ENCODE peak calls at places on chromosomes 2 and 18, in six cellular contexts. One of them, this sample, is unnamed.

GRCh38 chr2:10124538-10125045 is 2.1 kb downstream of the RRM2 start:
- DNase-seq in neuronal stem cell: peak
- DNase-seq in H9: no peak
- DNase-seq in mesenchymal stem cell: peak
- DNase-seq in IMR-90: peak
- DNase-seq in trophoblast cell: peak
- DNase-seq in this sample: peak

GRCh38 chr18:53745228-53745967 is 479.1 kb downstream of the MBD2 start:
- DNase-seq in trophoblast cell: no peak
- DNase-seq in mesenchymal stem cell: no peak
- DNase-seq in neuronal stem cell: no peak
- DNase-seq in IMR-90: no peak
- DNase-seq in H9: no peak
- DNase-seq in this sample: no peak

GRCh38 chr2:207801259-207801658 is 31.6 kb upstream of the FZD5 start:
- DNase-seq in neuronal stem cell: no peak
- DNase-seq in trophoblast cell: peak
- DNase-seq in IMR-90: no peak
- DNase-seq in H9: no peak
- DNase-seq in mesenchymal stem cell: no peak
- DNase-seq in this sample: peak

GRCh38 chr2:233491326-233491725 is 75.3 kb downstream of the USP40 start:
- DNase-seq in IMR-90: no peak
- DNase-seq in mesenchymal stem cell: no peak
- DNase-seq in H9: no peak
- DNase-seq in trophoblast cell: no peak
- DNase-seq in neuronal stem cell: no peak
- DNase-seq in this sample: no peak

GRCh38 chr2:123154195-123154594 is 870.9 kb upstream of the CNTNAP5 start:
- DNase-seq in IMR-90: no peak
- DNase-seq in neuronal stem cell: no peak
- DNase-seq in trophoblast cell: no peak
- DNase-seq in H9: no peak
- DNase-seq in mesenchymal stem cell: no peak
- DNase-seq in this sample: no peak

GRCh38 chr2:234629596-234629995 is 132.7 kb upstream of the ARL4C start:
- DNase-seq in neuronal stem cell: no peak
- DNase-seq in trophoblast cell: no peak
- DNase-seq in IMR-90: peak
- DNase-seq in mesenchymal stem cell: peak
- DNase-seq in H9: no peak
- DNase-seq in this sample: no peak

GRCh38 chr18:79575891-79576685 is 103.5 kb upstream of the CTDP1 start:
- DNase-seq in IMR-90: peak
- DNase-seq in mesenchymal stem cell: no peak
- DNase-seq in trophoblast cell: no peak
- DNase-seq in neuronal stem cell: no peak
- DNase-seq in H9: peak
- DNase-seq in this sample: no peak

GRCh38 chr2:30766666-30767065 is 40.6 kb downstream of the CAPN13 start:
- DNase-seq in IMR-90: no peak
- DNase-seq in neuronal stem cell: no peak
- DNase-seq in mesenchymal stem cell: no peak
- DNase-seq in trophoblast cell: no peak
- DNase-seq in H9: no peak
- DNase-seq in this sample: no peak

GRCh38 chr2:183269956-183270355 is 145.7 kb downstream of the NUP35 start:
- DNase-seq in H9: no peak
- DNase-seq in trophoblast cell: no peak
- DNase-seq in neuronal stem cell: no peak
- DNase-seq in mesenchymal stem cell: no peak
- DNase-seq in IMR-90: no peak
- DNase-seq in this sample: no peak

GRCh38 chr18:13434854-13435253 is 216.3 kb downstream of the LDLRAD4 start:
- DNase-seq in IMR-90: no peak
- DNase-seq in neuronal stem cell: no peak
- DNase-seq in trophoblast cell: no peak
- DNase-seq in mesenchymal stem cell: no peak
- DNase-seq in H9: no peak
- DNase-seq in this sample: no peak

GRCh38 chr2:179560257-179560735 is 295.7 kb upstream of the SESTD1 start:
- DNase-seq in trophoblast cell: no peak
- DNase-seq in neuronal stem cell: no peak
- DNase-seq in IMR-90: no peak
- DNase-seq in H9: no peak
- DNase-seq in mesenchymal stem cell: no peak
- DNase-seq in this sample: no peak

GRCh38 chr18:51037230-51037629 is 7.2 kb downstream of the SMAD4 start:
- DNase-seq in IMR-90: no peak
- DNase-seq in H9: no peak
- DNase-seq in mesenchymal stem cell: no peak
- DNase-seq in trophoblast cell: no peak
- DNase-seq in neuronal stem cell: no peak
- DNase-seq in this sample: no peak

GRCh38 chr18:8707946-8708345 is 2.6 kb downstream of the MTCL1 start:
- DNase-seq in trophoblast cell: peak
- DNase-seq in mesenchymal stem cell: no peak
- DNase-seq in H9: no peak
- DNase-seq in IMR-90: peak
- DNase-seq in neuronal stem cell: no peak
- DNase-seq in this sample: peak
- H3K9ac ChIP-seq in trophoblast cell: no peak
- H3K9ac ChIP-seq in mesenchymal stem cell: peak
- H3K9ac ChIP-seq in H9: peak
- H3K9ac ChIP-seq in IMR-90: no peak
- H3K9ac ChIP-seq in neuronal stem cell: no peak
- H3K9ac ChIP-seq in this sample: peak

GRCh38 chr2:68772109-68772508 is 37.5 kb downstream of the ARHGAP25 start:
- DNase-seq in mesenchymal stem cell: no peak
- DNase-seq in IMR-90: no peak
- DNase-seq in neuronal stem cell: no peak
- DNase-seq in H9: no peak
- DNase-seq in trophoblast cell: no peak
- DNase-seq in this sample: no peak
- H4K8ac ChIP-seq in mesenchymal stem cell: no peak
- H4K8ac ChIP-seq in IMR-90: no peak
- H4K8ac ChIP-seq in neuronal stem cell: no peak
- H4K8ac ChIP-seq in H9: no peak
- H4K8ac ChIP-seq in trophoblast cell: no peak
- H4K8ac ChIP-seq in this sample: no peak

DNA sequence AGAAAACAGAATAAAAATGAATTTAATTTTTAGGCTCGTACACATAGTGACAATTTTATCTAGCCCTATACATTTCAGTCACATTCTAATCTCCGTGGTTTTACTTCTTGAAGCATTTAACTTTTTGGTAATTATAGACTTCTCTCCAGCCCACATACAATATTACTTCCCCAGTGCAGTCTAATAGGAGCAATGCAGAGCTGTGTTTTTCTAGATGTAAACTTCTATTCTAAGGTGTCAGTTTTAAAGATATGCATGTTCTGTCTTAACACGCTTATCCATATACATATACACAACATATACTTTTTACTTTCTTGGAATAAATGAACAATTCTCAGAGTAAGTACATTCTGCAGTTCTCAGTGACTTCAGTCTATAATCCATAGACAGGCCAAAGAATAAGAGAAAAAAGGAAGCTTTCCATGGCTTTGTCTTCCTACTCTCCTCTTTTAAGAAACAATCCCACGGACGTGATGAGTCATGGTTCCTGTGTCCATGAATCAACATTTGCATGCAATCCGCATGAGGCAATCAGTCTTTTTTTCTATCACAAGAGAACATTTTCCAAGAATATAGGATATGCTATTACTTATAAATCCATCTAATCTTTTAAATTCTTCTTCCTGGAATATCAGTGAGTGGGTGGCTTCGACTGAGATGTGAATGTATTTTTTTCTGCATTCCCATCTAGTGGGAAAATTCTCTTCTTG is 42.8 kb downstream of the CCDC102B start:
- DNase-seq in H9: no peak
- DNase-seq in IMR-90: peak
- DNase-seq in trophoblast cell: peak
- DNase-seq in mesenchymal stem cell: peak
- DNase-seq in neuronal stem cell: peak
- DNase-seq in this sample: peak
- H3K9ac ChIP-seq in H9: no peak
- H3K9ac ChIP-seq in IMR-90: no peak
- H3K9ac ChIP-seq in trophoblast cell: no peak
- H3K9ac ChIP-seq in mesenchymal stem cell: peak
- H3K9ac ChIP-seq in neuronal stem cell: no peak
- H3K9ac ChIP-seq in this sample: no peak

GRCh38 chr18:74291771-74292540 is at the start of gene CYB5A:
- DNase-seq in H9: peak
- DNase-seq in mesenchymal stem cell: peak
- DNase-seq in trophoblast cell: peak
- DNase-seq in neuronal stem cell: peak
- DNase-seq in IMR-90: peak
- DNase-seq in this sample: peak
- H4K8ac ChIP-seq in H9: no peak
- H4K8ac ChIP-seq in mesenchymal stem cell: peak
- H4K8ac ChIP-seq in trophoblast cell: peak
- H4K8ac ChIP-seq in neuronal stem cell: no peak
- H4K8ac ChIP-seq in IMR-90: peak
- H4K8ac ChIP-seq in this sample: peak

DNA sequence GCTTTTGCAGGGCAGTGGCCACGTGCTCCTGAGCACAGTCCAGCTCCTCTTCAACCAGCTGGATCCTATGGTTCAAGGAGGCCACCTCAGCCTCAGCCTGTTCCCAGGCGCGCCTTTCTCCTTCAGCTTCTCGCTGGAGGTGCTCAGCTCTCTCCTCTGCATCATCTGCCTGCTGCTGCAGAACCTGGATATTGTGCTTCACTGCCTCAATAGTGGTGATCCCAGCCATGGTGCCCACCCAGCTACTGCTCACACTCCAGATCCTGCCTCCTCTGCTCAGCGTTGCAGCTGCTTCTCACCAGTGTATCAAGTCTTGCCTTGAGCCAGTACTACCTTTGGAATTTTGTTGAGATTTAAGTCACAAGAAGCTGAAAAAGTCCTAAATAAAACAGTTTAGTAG is 67.9 kb downstream of the ASXL2 start:
- DNase-seq in neuronal stem cell: no peak
- DNase-seq in mesenchymal stem cell: no peak
- DNase-seq in trophoblast cell: no peak
- DNase-seq in H9: no peak
- DNase-seq in IMR-90: no peak
- DNase-seq in this sample: no peak
- H3K9ac ChIP-seq in neuronal stem cell: no peak
- H3K9ac ChIP-seq in mesenchymal stem cell: no peak
- H3K9ac ChIP-seq in trophoblast cell: no peak
- H3K9ac ChIP-seq in H9: no peak
- H3K9ac ChIP-seq in IMR-90: no peak
- H3K9ac ChIP-seq in this sample: no peak

GRCh38 chr18:26843760-26844159 is 21.7 kb downstream of the AQP4 start:
- DNase-seq in H9: no peak
- DNase-seq in mesenchymal stem cell: no peak
- DNase-seq in neuronal stem cell: no peak
- DNase-seq in IMR-90: no peak
- DNase-seq in trophoblast cell: no peak
- DNase-seq in this sample: no peak
- H4K8ac ChIP-seq in H9: no peak
- H4K8ac ChIP-seq in mesenchymal stem cell: no peak
- H4K8ac ChIP-seq in neuronal stem cell: no peak
- H4K8ac ChIP-seq in IMR-90: no peak
- H4K8ac ChIP-seq in trophoblast cell: no peak
- H4K8ac ChIP-seq in this sample: no peak

GRCh38 chr2:27251786-27252185 is 11.1 kb downstream of the SLC30A3 start:
- DNase-seq in mesenchymal stem cell: no peak
- DNase-seq in neuronal stem cell: no peak
- DNase-seq in trophoblast cell: no peak
- DNase-seq in IMR-90: no peak
- DNase-seq in H9: no peak
- DNase-seq in this sample: no peak

GRCh38 chr2:27247893-27248292 is 15.0 kb downstream of the SLC30A3 start:
- DNase-seq in mesenchymal stem cell: no peak
- DNase-seq in H9: no peak
- DNase-seq in neuronal stem cell: no peak
- DNase-seq in trophoblast cell: no peak
- DNase-seq in IMR-90: no peak
- DNase-seq in this sample: no peak

GRCh38 chr2:27249077-27249890 is 13.6 kb downstream of the SLC30A3 start:
- DNase-seq in H9: no peak
- DNase-seq in mesenchymal stem cell: no peak
- DNase-seq in neuronal stem cell: no peak
- DNase-seq in trophoblast cell: no peak
- DNase-seq in IMR-90: no peak
- DNase-seq in this sample: no peak

GRCh38 chr2:27249891-27250651 is 12.8 kb downstream of the SLC30A3 start:
- DNase-seq in H9: peak
- DNase-seq in IMR-90: peak
- DNase-seq in trophoblast cell: peak
- DNase-seq in mesenchymal stem cell: peak
- DNase-seq in neuronal stem cell: peak
- DNase-seq in this sample: peak

DNA sequence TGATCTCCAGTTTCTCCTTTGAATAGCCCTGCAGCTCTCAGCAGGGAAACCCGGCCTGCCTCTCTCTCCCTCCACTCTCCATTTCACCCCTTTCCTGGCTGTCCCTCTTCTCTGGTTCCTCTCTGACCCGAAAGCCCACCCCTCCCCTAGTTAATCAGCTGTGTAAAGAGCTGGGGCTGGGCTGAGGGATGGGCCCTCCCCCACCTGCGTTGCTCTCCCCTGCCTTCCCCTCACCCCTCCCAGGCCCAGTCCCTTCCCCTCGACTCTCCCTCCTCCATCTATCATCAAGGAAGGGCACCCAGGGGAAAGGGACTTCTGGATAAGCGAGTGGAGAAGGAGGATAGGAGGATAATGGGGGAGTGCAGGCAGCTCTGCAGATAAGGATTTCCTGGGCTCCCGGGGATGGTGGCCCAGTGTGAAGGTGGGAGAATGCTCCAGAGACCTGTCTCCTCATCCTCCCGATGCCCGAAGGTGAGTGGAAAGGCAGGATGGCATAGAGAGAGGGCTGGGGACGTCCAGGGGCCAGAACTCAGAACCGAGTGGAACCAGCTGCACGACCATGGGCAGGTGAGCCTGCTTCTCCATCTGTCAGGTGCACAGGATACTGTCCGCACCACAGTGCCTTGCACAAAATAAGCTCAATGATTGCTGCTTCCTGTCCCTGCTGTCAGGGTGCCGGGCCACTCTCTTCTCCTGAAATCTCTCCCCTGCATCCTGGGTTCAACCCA is 12.0 kb downstream of the SLC30A3 start:
- DNase-seq in H9: no peak
- DNase-seq in trophoblast cell: no peak
- DNase-seq in mesenchymal stem cell: no peak
- DNase-seq in neuronal stem cell: no peak
- DNase-seq in IMR-90: no peak
- DNase-seq in this sample: no peak
- H3K9ac ChIP-seq in H9: no peak
- H3K9ac ChIP-seq in trophoblast cell: no peak
- H3K9ac ChIP-seq in mesenchymal stem cell: no peak
- H3K9ac ChIP-seq in neuronal stem cell: no peak
- H3K9ac ChIP-seq in IMR-90: no peak
- H3K9ac ChIP-seq in this sample: peak

DNA sequence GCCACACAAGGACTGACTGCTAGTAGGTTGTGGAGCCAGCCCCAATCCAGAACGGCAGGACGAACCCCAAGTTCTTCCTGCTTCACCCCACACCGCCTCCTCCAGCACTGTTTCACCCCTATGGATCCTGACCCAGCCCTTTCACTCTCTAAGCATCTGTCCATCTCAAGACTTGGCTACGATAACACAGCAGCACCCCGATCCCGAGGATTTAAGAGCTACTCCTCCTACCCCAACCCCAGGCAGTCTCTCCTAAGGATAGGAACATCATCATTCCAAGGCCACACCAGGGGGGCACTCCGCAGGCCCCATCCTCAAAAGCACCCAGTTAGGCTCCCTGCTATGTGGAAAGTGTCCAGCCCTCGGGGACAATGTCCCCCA is 651 bp downstream of the KCTD18 start:
- DNase-seq in neuronal stem cell: no peak
- DNase-seq in H9: no peak
- DNase-seq in mesenchymal stem cell: peak
- DNase-seq in IMR-90: no peak
- DNase-seq in trophoblast cell: no peak
- DNase-seq in this sample: peak
- H4K8ac ChIP-seq in neuronal stem cell: no peak
- H4K8ac ChIP-seq in H9: no peak
- H4K8ac ChIP-seq in mesenchymal stem cell: peak
- H4K8ac ChIP-seq in IMR-90: peak
- H4K8ac ChIP-seq in trophoblast cell: peak
- H4K8ac ChIP-seq in this sample: no peak